ENCODE peak calls at places on chromosomes 5 and 9, in four cellular contexts. One of them, this sample, is unnamed.

GRCh38 chr9:72864327-72864726 is 88.5 kb downstream of the ALDH1A1 start:
- DNase-seq in fibroblast of pulmonary artery: no peak
- DNase-seq in skeletal muscle cell: no peak
- DNase-seq in IMR-90: no peak
- DNase-seq in this sample: no peak

GRCh38 chr9:12739014-12739413 is 35.8 kb upstream of the LURAP1L start:
- DNase-seq in fibroblast of pulmonary artery: no peak
- DNase-seq in skeletal muscle cell: peak
- DNase-seq in IMR-90: peak
- DNase-seq in this sample: no peak

GRCh38 chr9:75601280-75601679 is 289.2 kb upstream of the PCSK5 start:
- DNase-seq in fibroblast of pulmonary artery: no peak
- DNase-seq in skeletal muscle cell: no peak
- DNase-seq in IMR-90: no peak
- DNase-seq in this sample: no peak

GRCh38 chr5:109911731-109912130 is 222.0 kb downstream of the MAN2A1 start:
- DNase-seq in fibroblast of pulmonary artery: peak
- DNase-seq in skeletal muscle cell: peak
- DNase-seq in IMR-90: peak
- DNase-seq in this sample: no peak

GRCh38 chr9:109475526-109475925 is 22.6 kb downstream of the PTPN3 start:
- DNase-seq in fibroblast of pulmonary artery: no peak
- DNase-seq in skeletal muscle cell: no peak
- DNase-seq in IMR-90: no peak
- DNase-seq in this sample: no peak

GRCh38 chr9:81313877-81314276 is 375.5 kb downstream of the TLE1 start:
- DNase-seq in fibroblast of pulmonary artery: no peak
- DNase-seq in skeletal muscle cell: no peak
- DNase-seq in IMR-90: no peak
- DNase-seq in this sample: no peak

GRCh38 chr5:6365977-6366590 is 12.3 kb downstream of the MED10 start:
- DNase-seq in fibroblast of pulmonary artery: no peak
- DNase-seq in skeletal muscle cell: no peak
- DNase-seq in IMR-90: no peak
- DNase-seq in this sample: no peak

GRCh38 chr5:146805099-146805498 is 73.5 kb downstream of the PPP2R2B start:
- DNase-seq in fibroblast of pulmonary artery: no peak
- DNase-seq in skeletal muscle cell: peak
- DNase-seq in IMR-90: no peak
- DNase-seq in this sample: no peak

GRCh38 chr9:24545285-24545684 is 412 bp downstream of the IZUMO3 start:
- DNase-seq in fibroblast of pulmonary artery: no peak
- DNase-seq in skeletal muscle cell: no peak
- DNase-seq in IMR-90: no peak
- DNase-seq in this sample: no peak

GRCh38 chr5:143002459-143003327 is 232.5 kb downstream of the ARHGAP26 start:
- DNase-seq in fibroblast of pulmonary artery: peak
- DNase-seq in skeletal muscle cell: peak
- DNase-seq in IMR-90: peak
- DNase-seq in this sample: no peak

GRCh38 chr5:151751091-151751490 is 7.3 kb downstream of the ATOX1 start:
- DNase-seq in fibroblast of pulmonary artery: no peak
- DNase-seq in skeletal muscle cell: no peak
- DNase-seq in IMR-90: peak
- DNase-seq in this sample: no peak

DNA sequence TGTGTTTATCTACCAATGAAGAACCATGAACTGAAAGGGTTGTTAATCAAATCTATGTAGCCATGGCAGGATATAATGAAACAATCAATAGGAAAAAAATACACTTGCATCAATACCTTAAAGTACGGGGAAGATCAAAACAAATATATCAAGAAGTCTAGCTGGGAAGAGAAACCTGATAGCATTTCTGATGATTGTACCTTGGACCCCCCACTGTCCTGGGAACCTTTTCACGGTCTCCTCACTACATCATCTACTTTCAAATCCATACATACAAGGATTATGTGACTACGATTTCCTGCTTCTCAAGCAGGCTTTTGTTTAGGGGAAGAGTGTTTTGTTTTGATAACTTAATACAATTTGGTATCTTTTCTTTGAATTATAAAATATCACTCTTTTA is 8.1 kb downstream of the EBF1 start:
- DNase-seq in fibroblast of pulmonary artery: no peak
- DNase-seq in skeletal muscle cell: no peak
- DNase-seq in IMR-90: no peak
- DNase-seq in this sample: no peak
- H3K4me3 ChIP-seq in fibroblast of pulmonary artery: no peak
- H3K4me3 ChIP-seq in skeletal muscle cell: no peak
- H3K4me3 ChIP-seq in IMR-90: no peak
- H3K4me3 ChIP-seq in this sample: no peak

GRCh38 chr9:114757984-114758383 is 47.9 kb downstream of the TNFSF15 start:
- DNase-seq in fibroblast of pulmonary artery: no peak
- DNase-seq in skeletal muscle cell: no peak
- DNase-seq in IMR-90: no peak
- DNase-seq in this sample: no peak
- H3K4me3 ChIP-seq in fibroblast of pulmonary artery: no peak
- H3K4me3 ChIP-seq in skeletal muscle cell: no peak
- H3K4me3 ChIP-seq in IMR-90: no peak
- H3K4me3 ChIP-seq in this sample: no peak

GRCh38 chr5:135028791-135029467 is 5.1 kb downstream of the PITX1 start:
- DNase-seq in fibroblast of pulmonary artery: peak
- DNase-seq in skeletal muscle cell: no peak
- DNase-seq in IMR-90: no peak
- DNase-seq in this sample: no peak
- H3K4me3 ChIP-seq in fibroblast of pulmonary artery: no peak
- H3K4me3 ChIP-seq in skeletal muscle cell: no peak
- H3K4me3 ChIP-seq in IMR-90: no peak
- H3K4me3 ChIP-seq in this sample: no peak

GRCh38 chr9:113347479-113347878 is 1.9 kb upstream of the BSPRY start:
- DNase-seq in fibroblast of pulmonary artery: no peak
- DNase-seq in skeletal muscle cell: no peak
- DNase-seq in IMR-90: no peak
- DNase-seq in this sample: no peak

GRCh38 chr9:113350338-113350672 is 964 bp downstream of the BSPRY start:
- DNase-seq in fibroblast of pulmonary artery: no peak
- DNase-seq in skeletal muscle cell: no peak
- DNase-seq in IMR-90: no peak
- DNase-seq in this sample: peak

GRCh38 chr9:113349434-113350337 is at the start of gene BSPRY:
- DNase-seq in fibroblast of pulmonary artery: no peak
- DNase-seq in skeletal muscle cell: no peak
- DNase-seq in IMR-90: no peak
- DNase-seq in this sample: peak

GRCh38 chr9:113350937-113351336 is 1.6 kb downstream of the BSPRY start:
- DNase-seq in fibroblast of pulmonary artery: no peak
- DNase-seq in skeletal muscle cell: no peak
- DNase-seq in IMR-90: no peak
- DNase-seq in this sample: no peak

GRCh38 chr9:113349044-113349433 is 302 bp upstream of the BSPRY start:
- DNase-seq in fibroblast of pulmonary artery: no peak
- DNase-seq in skeletal muscle cell: no peak
- DNase-seq in IMR-90: no peak
- DNase-seq in this sample: no peak
- H3K4me3 ChIP-seq in fibroblast of pulmonary artery: no peak
- H3K4me3 ChIP-seq in skeletal muscle cell: no peak
- H3K4me3 ChIP-seq in IMR-90: no peak
- H3K4me3 ChIP-seq in this sample: peak

GRCh38 chr5:139696167-139696893 is 48.2 kb downstream of the CXXC5 start:
- DNase-seq in fibroblast of pulmonary artery: no peak
- DNase-seq in skeletal muscle cell: no peak
- DNase-seq in IMR-90: no peak
- DNase-seq in this sample: peak

GRCh38 chr5:139695183-139695573 is 47.0 kb downstream of the CXXC5 start:
- DNase-seq in fibroblast of pulmonary artery: no peak
- DNase-seq in skeletal muscle cell: no peak
- DNase-seq in IMR-90: no peak
- DNase-seq in this sample: no peak

GRCh38 chr5:139699352-139699751 is 51.2 kb downstream of the CXXC5 start:
- DNase-seq in fibroblast of pulmonary artery: no peak
- DNase-seq in skeletal muscle cell: no peak
- DNase-seq in IMR-90: no peak
- DNase-seq in this sample: peak

GRCh38 chr5:139698461-139699146 is 50.5 kb downstream of the CXXC5 start:
- DNase-seq in fibroblast of pulmonary artery: peak
- DNase-seq in skeletal muscle cell: peak
- DNase-seq in IMR-90: peak
- DNase-seq in this sample: peak

GRCh38 chr5:139696894-139697658 is 48.9 kb downstream of the CXXC5 start:
- DNase-seq in fibroblast of pulmonary artery: peak
- DNase-seq in skeletal muscle cell: peak
- DNase-seq in IMR-90: peak
- DNase-seq in this sample: peak
- H3K4me3 ChIP-seq in fibroblast of pulmonary artery: peak
- H3K4me3 ChIP-seq in skeletal muscle cell: peak
- H3K4me3 ChIP-seq in IMR-90: peak
- H3K4me3 ChIP-seq in this sample: peak

GRCh38 chr5:141359790-141360426 is at the start of gene PCDHGB2:
- DNase-seq in fibroblast of pulmonary artery: peak
- DNase-seq in skeletal muscle cell: no peak
- DNase-seq in IMR-90: peak
- DNase-seq in this sample: no peak

GRCh38 chr5:141356950-141357349 is 2.1 kb downstream of the PCDHGA4 start:
- DNase-seq in fibroblast of pulmonary artery: no peak
- DNase-seq in skeletal muscle cell: no peak
- DNase-seq in IMR-90: no peak
- DNase-seq in this sample: no peak

GRCh38 chr5:141363952-141364660 is at the start of gene PCDHGA5:
- DNase-seq in fibroblast of pulmonary artery: peak
- DNase-seq in skeletal muscle cell: no peak
- DNase-seq in IMR-90: peak
- DNase-seq in this sample: no peak

GRCh38 chr5:141362719-141363118 is 1.2 kb upstream of the PCDHGA5 start:
- DNase-seq in fibroblast of pulmonary artery: no peak
- DNase-seq in skeletal muscle cell: no peak
- DNase-seq in IMR-90: no peak
- DNase-seq in this sample: no peak

DNA sequence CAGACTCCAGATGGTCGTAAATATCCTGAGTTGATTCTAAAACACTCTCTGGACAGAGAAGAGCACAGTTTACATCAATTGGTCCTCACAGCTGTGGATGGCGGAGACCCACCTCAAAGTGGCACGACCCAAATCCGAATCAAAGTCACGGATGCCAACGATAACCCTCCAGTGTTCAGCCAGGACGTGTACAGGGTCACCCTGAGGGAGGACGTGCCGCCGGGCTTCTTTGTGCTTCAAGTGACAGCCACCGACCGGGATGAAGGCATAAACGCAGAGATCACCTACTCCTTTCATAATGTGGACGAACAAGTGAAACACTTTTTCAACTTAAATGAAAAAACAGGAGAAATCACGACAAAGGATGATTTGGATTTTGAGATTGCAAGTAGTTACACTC is 891 bp downstream of the PCDHGB2 start:
- DNase-seq in fibroblast of pulmonary artery: no peak
- DNase-seq in skeletal muscle cell: no peak
- DNase-seq in IMR-90: no peak
- DNase-seq in this sample: no peak
- H3K4me3 ChIP-seq in fibroblast of pulmonary artery: no peak
- H3K4me3 ChIP-seq in skeletal muscle cell: no peak
- H3K4me3 ChIP-seq in IMR-90: no peak
- H3K4me3 ChIP-seq in this sample: no peak

DNA sequence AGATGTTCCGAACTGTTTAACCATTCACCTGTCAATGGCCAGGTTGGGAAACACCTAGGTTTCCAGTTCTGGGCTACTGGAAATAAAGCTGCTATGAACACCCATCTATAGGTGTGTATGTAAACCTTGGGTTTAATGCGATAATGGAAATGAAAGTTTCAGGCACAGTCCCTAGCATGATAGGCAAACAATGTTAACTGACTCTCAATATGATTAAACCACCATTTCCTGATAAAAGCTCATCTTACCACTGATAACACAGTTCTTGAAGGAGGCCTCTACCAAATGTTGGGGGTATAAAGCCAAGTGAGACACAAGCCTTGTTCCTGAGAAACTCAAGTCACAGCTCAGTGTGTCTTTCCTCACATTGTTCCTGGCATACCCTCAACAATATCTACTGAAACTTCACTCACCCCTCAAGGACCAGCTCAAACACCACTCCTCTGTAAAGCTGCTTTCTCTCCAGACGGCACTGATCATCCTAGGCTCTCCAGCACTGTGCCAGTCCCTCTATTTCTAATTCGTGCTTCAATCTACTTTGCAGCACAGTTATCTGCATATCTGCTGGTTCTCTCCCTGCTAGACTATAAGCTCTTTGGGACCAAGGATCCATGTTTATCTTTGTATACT is 15.8 kb downstream of the RAB14 start:
- DNase-seq in fibroblast of pulmonary artery: no peak
- DNase-seq in skeletal muscle cell: no peak
- DNase-seq in IMR-90: no peak
- DNase-seq in this sample: no peak
- H3K4me3 ChIP-seq in fibroblast of pulmonary artery: no peak
- H3K4me3 ChIP-seq in skeletal muscle cell: no peak
- H3K4me3 ChIP-seq in IMR-90: no peak
- H3K4me3 ChIP-seq in this sample: no peak

GRCh38 chr5:179023528-179024189 is at the start of gene ZNF879:
- DNase-seq in fibroblast of pulmonary artery: peak
- DNase-seq in skeletal muscle cell: peak
- DNase-seq in IMR-90: peak
- DNase-seq in this sample: peak
- H3K4me3 ChIP-seq in fibroblast of pulmonary artery: peak
- H3K4me3 ChIP-seq in skeletal muscle cell: peak
- H3K4me3 ChIP-seq in IMR-90: peak
- H3K4me3 ChIP-seq in this sample: peak